ENCODE peak calls at places on chromosomes 16 and 17, in ten cellular contexts. N is lower lobe of right lung; H is stomach; Z is heart right ventricle; D is heart left ventricle; I is right lobe of liver; O is H9; F is HCT116; T is Panc1; U is CD8-positive, alpha-beta T cell. E is an unnamed sample. For H3K4me1, the result is how much of the 10 kb centered on the place peaks cover.

GRCh38 chr16:80900593-80900954 is 96.2 kb upstream of the CDYL2 start:
- DNase-seq in U (no peak), I (no peak), O (no peak), T (no peak), N (no peak), H (no peak), Z (no peak), F (no peak), D (no peak), E (no peak)

GRCh38 chr16:67460168-67460567 is 20.8 kb downstream of the ATP6V0D1 start:
- DNase-seq in D (no peak), U (no peak), Z (no peak), I (no peak), T (no peak), N (no peak), O (no peak), F (no peak), H (no peak), E (no peak)

GRCh38 chr17:59121901-59122480 is 15.3 kb upstream of the TRIM37 start:
- DNase-seq in H (no peak), O (no peak), Z (no peak), T (no peak), U (no peak), N (no peak), D (no peak), F (no peak), I (no peak), E (no peak)

GRCh38 chr17:9875441-9875840 is 29.6 kb downstream of the RCVRN start:
- DNase-seq in O (peak), Z (no peak), H (no peak), U (no peak), D (no peak), N (no peak), T (no peak), F (no peak), I (no peak), E (no peak)

GRCh38 chr16:53159781-53160436 is 105.1 kb downstream of the CHD9 start:
- DNase-seq in O (no peak), H (no peak), U (no peak), Z (no peak), N (no peak), F (peak), I (no peak), T (peak), D (no peak), E (no peak)

GRCh38 chr16:67017810-67018488 is 11.0 kb upstream of the CBFB start:
- DNase-seq in U (peak), O (peak), N (peak), F (peak), D (no peak), H (peak), T (peak), I (peak), Z (peak), E (peak)

GRCh38 chr17:67830440-67830839 is 5.1 kb downstream of the BPTF start:
- DNase-seq in H (no peak), I (no peak), D (no peak), T (no peak), Z (no peak), O (peak), N (no peak), F (no peak), U (no peak), E (no peak)

GRCh38 chr16:56530872-56531271 is 11.0 kb upstream of the BBS2 start:
- DNase-seq in D (no peak), I (no peak), N (no peak), O (no peak), Z (no peak), F (no peak), H (no peak), T (no peak), U (no peak), E (no peak)

GRCh38 chr16:29820271-29820701 is at the start of gene MVP:
- DNase-seq in U (no peak), T (no peak), H (peak), O (no peak), Z (peak), D (peak), F (no peak), I (peak), N (peak), E (peak)

DNA sequence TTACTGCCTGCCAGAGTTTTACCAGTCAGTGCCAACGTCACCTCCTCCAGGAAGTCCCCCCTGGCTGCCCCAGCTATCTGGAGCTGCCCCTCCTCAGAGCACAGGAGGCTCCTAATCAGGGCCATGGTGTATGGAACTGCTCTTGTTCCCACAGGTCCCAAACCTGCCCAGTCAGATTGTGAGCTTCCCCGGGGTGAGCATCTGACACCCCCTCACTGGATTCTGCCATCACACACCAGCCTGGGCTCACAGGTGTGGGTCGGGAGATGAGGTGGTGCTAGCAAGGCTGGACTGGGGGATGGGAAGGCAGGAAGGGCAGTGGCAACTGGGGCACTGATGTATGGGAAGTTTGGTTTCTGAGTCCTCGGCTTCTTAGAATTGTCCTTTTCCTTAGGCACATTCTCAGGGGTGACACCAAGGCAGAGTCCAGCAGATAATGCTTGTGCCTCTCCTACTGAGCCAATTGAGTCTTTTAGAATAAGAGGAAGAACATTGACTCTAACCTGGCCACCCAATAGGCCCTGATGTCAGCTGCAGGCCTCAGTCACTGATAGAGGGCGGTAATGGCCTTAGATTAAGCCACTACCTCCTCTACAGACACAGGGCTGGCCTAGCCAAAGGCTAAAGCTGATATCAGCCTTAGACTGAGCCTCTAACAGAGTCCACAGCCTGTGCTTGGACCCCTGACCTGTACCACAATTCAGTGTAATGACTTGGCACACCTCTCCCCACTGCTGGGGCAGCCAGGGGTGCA is 107.9 kb downstream of the WSCD1 start:
- DNase-seq in O (no peak), H (no peak), U (no peak), D (no peak), N (no peak), T (no peak), F (no peak), Z (no peak), I (no peak), E (no peak)
- TF ChIP-seq CTCF in O (peak), H (no peak), U (no peak), D (no peak), N (no peak), T (no peak), F (no peak), Z (no peak), I (no peak), E (no peak)

GRCh38 chr17:40110457-40110856 is 10.1 kb upstream of the NR1D1 start:
- DNase-seq in I (no peak), D (no peak), H (no peak), U (no peak), N (no peak), F (no peak), O (no peak), T (no peak), Z (no peak), E (no peak)

GRCh38 chr17:40111221-40112128 is 10.3 kb upstream of the MSL1 start:
- DNase-seq in N (peak), H (peak), Z (peak), I (peak), U (peak), O (peak), T (peak), F (peak), D (peak), E (peak)

GRCh38 chr17:40109471-40109824 is 9.1 kb upstream of the NR1D1 start:
- DNase-seq in O (no peak), T (no peak), N (no peak), U (no peak), Z (no peak), I (no peak), F (no peak), D (no peak), H (no peak), E (no peak)

GRCh38 chr17:40112191-40112590 is 9.6 kb upstream of the MSL1 start:
- DNase-seq in N (no peak), F (no peak), U (no peak), H (no peak), T (no peak), Z (no peak), I (no peak), O (no peak), D (no peak), E (no peak)

DNA sequence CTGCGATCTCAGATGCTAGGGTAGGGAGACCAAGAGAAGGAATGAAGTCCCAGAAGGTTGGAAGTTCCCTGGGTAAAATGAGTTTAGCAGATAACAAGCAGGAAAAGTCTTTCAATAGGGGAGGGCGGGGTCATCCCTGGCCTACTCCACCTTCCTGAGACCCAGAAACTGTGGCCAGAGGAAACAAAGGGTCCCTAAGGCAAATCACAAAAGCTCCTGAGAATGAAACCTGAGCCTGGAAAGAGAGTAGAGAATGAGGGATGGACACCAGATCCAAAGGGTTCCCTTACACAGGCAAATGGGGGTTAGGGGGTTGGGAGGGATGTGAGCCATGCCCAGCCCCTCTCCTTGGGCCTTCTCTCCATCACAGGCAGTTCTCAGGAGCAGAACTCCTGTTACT is 9.6 kb upstream of the NR1D1 start:
- DNase-seq in H (no peak), O (peak), T (no peak), U (no peak), Z (no peak), F (no peak), I (no peak), N (no peak), D (no peak), E (no peak)
- H3K27ac ChIP-seq in H (peak), O (no peak), T (no peak), U (no peak), Z (peak), F (no peak), I (peak), N (peak), D (peak), E (peak)

DNA sequence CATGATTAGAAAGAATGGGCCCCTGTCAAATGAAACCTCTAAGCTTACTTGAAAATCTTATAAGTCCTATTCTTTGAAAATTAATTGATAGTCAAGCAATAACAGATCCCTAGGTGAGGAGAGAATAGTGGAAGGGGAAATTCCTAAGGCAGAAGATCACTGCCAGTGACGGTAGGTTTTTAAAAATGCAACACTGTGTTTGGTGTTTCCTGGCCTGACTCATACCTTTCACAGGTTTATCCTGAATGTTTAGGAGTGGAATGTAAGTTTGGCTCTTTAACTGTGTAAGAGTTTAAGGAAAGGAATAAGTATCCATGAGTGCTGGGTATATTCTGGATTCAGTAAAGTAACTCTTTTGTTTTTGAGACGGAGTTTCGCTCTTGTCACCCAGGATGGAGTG is 23.8 kb downstream of the HAPSTR1 start:
- DNase-seq in Z (no peak), F (no peak), O (no peak), D (no peak), N (no peak), I (no peak), H (no peak), U (no peak), T (no peak), E (no peak)
- H3K4me1 ChIP-seq in Z (half or more), F (under half), O (under half), D (under half), N (half or more), I (under half), H (half or more), U (half or more), T (under half), E (under half)

GRCh38 chr17:46977348-46977747 is 1.7 kb downstream of the RPRML start:
- DNase-seq in N (no peak), O (peak), D (no peak), U (no peak), F (no peak), I (no peak), Z (no peak), T (no peak), H (peak), E (no peak)
- TF ChIP-seq CTCF in N (no peak), O (peak), D (no peak), U (no peak), F (peak), I (peak), Z (no peak), T (peak), H (peak), E (peak)

DNA sequence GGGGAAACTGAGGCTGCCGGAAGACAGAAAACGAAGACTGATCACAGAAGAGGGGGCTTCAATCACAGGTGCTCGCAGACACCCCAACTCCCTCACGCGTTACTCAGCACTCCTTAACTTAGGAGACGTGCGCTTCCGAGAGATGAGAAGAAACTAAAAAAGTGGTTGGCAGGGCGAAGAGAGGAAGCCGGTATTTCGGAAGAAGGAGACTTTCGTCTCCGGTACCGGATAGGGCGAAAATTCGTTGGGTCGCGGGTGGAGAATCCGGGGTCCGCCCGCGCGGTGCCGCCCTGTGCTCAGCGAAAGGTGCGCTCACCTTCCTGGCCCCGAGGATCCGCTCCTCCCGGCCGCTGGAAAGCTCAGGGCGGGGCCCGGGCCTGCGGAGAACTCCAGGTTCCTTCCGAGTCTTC is 917 bp upstream of the TBX2 start:
- DNase-seq in Z (no peak), U (no peak), I (no peak), F (no peak), H (no peak), T (no peak), O (no peak), D (no peak), N (no peak), E (no peak)
- H3K27ac ChIP-seq in Z (peak), U (no peak), I (peak), F (no peak), H (peak), T (peak), O (no peak), D (peak), N (peak), E (peak)

GRCh38 chr17:18185391-18185790 is 1.8 kb downstream of the ALKBH5 start:
- DNase-seq in N (no peak), F (no peak), T (no peak), I (no peak), Z (no peak), U (no peak), D (no peak), H (no peak), O (no peak), E (no peak)
- H3K4me1 ChIP-seq in N (half or more), F (under half), T (under half), I (under half), Z (half or more), U (half or more), D (under half), H (half or more), O (under half), E (half or more)

GRCh38 chr16:14300631-14301149 is 229.6 kb downstream of the MRTFB start:
- DNase-seq in N (peak), F (peak), O (peak), I (peak), H (peak), U (no peak), D (peak), T (peak), Z (peak), E (peak)
- TF ChIP-seq CTCF in N (peak), F (peak), O (peak), I (peak), H (peak), U (peak), D (no peak), T (peak), Z (peak), E (peak)

GRCh38 chr17:6640536-6641373 is at the start of the genes KIAA0753 and TXNDC17:
- DNase-seq in H (peak), D (peak), F (peak), I (peak), N (peak), U (peak), O (peak), Z (peak), T (peak), E (peak)
- H3K27ac ChIP-seq in H (peak), D (peak), F (peak), I (peak), N (peak), U (peak), O (peak), Z (peak), T (peak), E (peak)

DNA sequence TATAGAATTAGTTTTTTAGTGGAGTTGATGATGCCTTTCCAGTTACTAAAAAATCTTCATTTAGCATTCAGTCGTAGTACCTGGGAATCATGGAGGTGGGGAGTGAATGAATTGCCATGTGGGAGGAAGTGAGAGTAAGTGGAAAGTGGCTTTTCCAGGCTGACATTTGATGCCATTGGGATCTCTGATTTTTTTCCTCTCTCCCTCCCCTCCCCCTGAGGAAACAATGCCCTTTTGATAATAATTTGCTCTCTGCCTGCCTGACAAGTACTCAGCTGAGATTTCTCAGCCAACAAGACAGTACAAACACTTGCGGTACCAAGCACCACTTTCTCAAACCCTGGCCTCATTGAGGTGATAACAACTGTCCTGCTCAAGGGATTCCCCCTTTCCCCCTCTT is 2.2 kb downstream of the UBE2Z start:
- DNase-seq in N (no peak), T (no peak), F (no peak), D (no peak), I (no peak), H (no peak), U (no peak), Z (no peak), O (no peak), E (no peak)
- H3K4me1 ChIP-seq in N (under half), T (under half), F (under half), D (under half), I (under half), H (half or more), U (under half), Z (half or more), O (under half), E (under half)

GRCh38 chr16:51497541-51498211 is 346.6 kb upstream of the SALL1 start:
- DNase-seq in O (no peak), T (no peak), H (no peak), N (no peak), F (no peak), I (no peak), U (no peak), Z (no peak), D (no peak), E (no peak)
- TF ChIP-seq CTCF in O (no peak), T (no peak), H (no peak), N (no peak), F (no peak), I (no peak), U (no peak), Z (no peak), D (no peak), E (no peak)